ENCODE peak calls at places on chromosomes 16 and 17, in seven cellular contexts. J, Q, O, B, G, N and C are unnamed samples.

GRCh38 chr17:22671110-22671509 is 978.8 kb downstream of the KCNJ18 start:
- DNase-seq in J (no peak), Q (no peak), O (no peak), B (no peak), G (no peak), N (no peak), C (no peak)

GRCh38 chr17:81976332-81977210 is 858 bp upstream of the ASPSCR1 start:
- DNase-seq in J (no peak), Q (no peak), O (no peak), B (no peak), G (no peak), N (no peak), C (no peak)

GRCh38 chr17:2503627-2504026 is 8.1 kb downstream of the METTL16 start:
- DNase-seq in J (no peak), Q (no peak), O (no peak), B (no peak), G (no peak), N (no peak), C (no peak)

GRCh38 chr16:84614914-84615813 is 2.7 kb downstream of the COTL1 start:
- DNase-seq in J (no peak), Q (no peak), O (no peak), B (no peak), G (no peak), N (no peak), C (no peak)

GRCh38 chr17:82933911-82934310 is 94.1 kb upstream of the ZNF750 start:
- DNase-seq in J (no peak), Q (no peak), O (no peak), B (peak), G (no peak), N (no peak), C (no peak)

GRCh38 chr17:9206160-9206988 is 185.1 kb downstream of the NTN1 start:
- DNase-seq in J (no peak), Q (no peak), O (no peak), B (no peak), G (no peak), N (no peak), C (no peak)

GRCh38 chr16:65062736-65063583 is 58.9 kb downstream of the CDH11 start:
- DNase-seq in J (no peak), Q (no peak), O (no peak), B (no peak), G (peak), N (no peak), C (no peak)

GRCh38 chr17:13031718-13032350 is 14.0 kb upstream of the ELAC2 start:
- DNase-seq in J (no peak), Q (no peak), O (peak), B (no peak), G (peak), N (no peak), C (peak)

GRCh38 chr16:11232852-11233726 is 22.9 kb downstream of the SOCS1 start:
- DNase-seq in J (no peak), Q (peak), O (no peak), B (no peak), G (no peak), N (no peak), C (peak)

GRCh38 chr17:71486171-71486740 is 634.6 kb upstream of the SOX9 start:
- DNase-seq in J (no peak), Q (no peak), O (no peak), B (no peak), G (no peak), N (no peak), C (no peak)

GRCh38 chr17:2051388-2052237 is 3.3 kb upstream of the HIC1 start:
- DNase-seq in J (no peak), Q (no peak), O (no peak), B (no peak), G (peak), N (no peak), C (no peak)

GRCh38 chr17:31582151-31582907 is 190.9 kb downstream of the RAB11FIP4 start:
- DNase-seq in J (no peak), Q (no peak), O (no peak), B (peak), G (no peak), N (peak), C (peak)

GRCh38 chr17:5260542-5260941 is 21.5 kb upstream of the RABEP1 start:
- DNase-seq in J (no peak), Q (no peak), O (no peak), B (no peak), G (no peak), N (no peak), C (no peak)

GRCh38 chr16:86418981-86419380 is 91.3 kb upstream of the FOXF1 start:
- DNase-seq in J (no peak), Q (no peak), O (no peak), B (no peak), G (no peak), N (no peak), C (no peak)

GRCh38 chr16:873243-873661 is 72.7 kb upstream of the GNG13 start:
- DNase-seq in J (no peak), Q (no peak), O (no peak), B (no peak), G (no peak), N (no peak), C (no peak)

GRCh38 chr16:28317040-28317880 is 24.9 kb downstream of the SBK1 start:
- DNase-seq in J (no peak), Q (peak), O (peak), B (no peak), G (peak), N (no peak), C (peak)